ENCODE peak calls at places on chromosome 16, in seven cellular contexts. L, X, R, G, Z, H and Y are unnamed samples.

GRCh38 chr16:20901441-20902112 is 1.0 kb downstream of the LYRM1 start:
- DNase-seq in Z (no peak), X (no peak), G (peak), R (peak), H (peak), L (peak), Y (no peak)

GRCh38 chr16:70809392-70810060 is 8.6 kb upstream of the VAC14 start:
- DNase-seq in G (no peak), Z (peak), H (no peak), L (no peak), X (no peak), R (no peak), Y (no peak)

GRCh38 chr16:87582221-87582965 is 19.9 kb upstream of the JPH3 start:
- DNase-seq in H (no peak), G (no peak), R (no peak), Z (no peak), L (peak), X (no peak), Y (no peak)

GRCh38 chr16:48556913-48557351 is 53.0 kb downstream of the N4BP1 start:
- DNase-seq in X (no peak), L (no peak), R (no peak), H (peak), G (no peak), Z (no peak), Y (no peak)

GRCh38 chr16:11734025-11734652 is 8.5 kb downstream of the TXNDC11 start:
- DNase-seq in X (no peak), L (no peak), G (no peak), H (no peak), R (no peak), Z (no peak), Y (no peak)

GRCh38 chr16:66935319-66936011 is at the start of gene CES2:
- DNase-seq in Z (no peak), X (no peak), R (no peak), G (no peak), L (no peak), H (no peak), Y (no peak)

GRCh38 chr16:89565256-89565505 is 4.7 kb downstream of the RPL13 start:
- DNase-seq in Z (no peak), H (no peak), R (no peak), G (no peak), L (no peak), X (no peak), Y (no peak)

GRCh38 chr16:75559564-75560372 is 3.7 kb upstream of the TMEM231 start:
- DNase-seq in L (peak), R (no peak), H (no peak), G (no peak), X (no peak), Z (no peak), Y (no peak)

GRCh38 chr16:50593410-50594139 is 45.4 kb downstream of the NKD1 start:
- DNase-seq in X (peak), R (no peak), Z (no peak), L (peak), H (no peak), G (no peak), Y (no peak)

GRCh38 chr16:1194665-1195392 is 30.2 kb downstream of the TPSG1 start:
- DNase-seq in Z (no peak), G (no peak), R (no peak), L (peak), H (peak), X (no peak), Y (no peak)

GRCh38 chr16:70735141-70735979 is 49.5 kb upstream of the MTSS2 start:
- DNase-seq in Z (no peak), H (no peak), X (no peak), L (peak), G (no peak), R (no peak), Y (no peak)

GRCh38 chr16:17743158-17743557 is 272.4 kb upstream of the XYLT1 start:
- DNase-seq in L (no peak), R (no peak), X (no peak), H (no peak), Z (no peak), G (no peak), Y (no peak)

GRCh38 chr16:70692481-70693203 is 6.8 kb upstream of the MTSS2 start:
- DNase-seq in R (no peak), G (no peak), H (no peak), Z (no peak), X (no peak), L (no peak), Y (no peak)

GRCh38 chr16:85947511-85948509 is 48.8 kb downstream of the IRF8 start:
- DNase-seq in L (no peak), R (peak), G (no peak), Z (no peak), X (no peak), H (peak), Y (no peak)

GRCh38 chr16:12341423-12341822 is 364.9 kb downstream of the SNX29 start:
- DNase-seq in H (no peak), L (no peak), G (no peak), Z (no peak), R (no peak), X (no peak), Y (no peak)

GRCh38 chr16:58507963-58508670 is 7.2 kb upstream of the SETD6 start:
- DNase-seq in H (no peak), X (no peak), Z (no peak), L (no peak), G (no peak), R (no peak), Y (no peak)

GRCh38 chr16:1188781-1189189 is 35.9 kb downstream of the CACNA1H start:
- DNase-seq in L (peak), H (peak), X (peak), R (peak), G (no peak), Z (no peak), Y (no peak)

GRCh38 chr16:1545044-1545736 is 11.7 kb downstream of the TMEM204 start:
- DNase-seq in L (no peak), Z (no peak), R (no peak), G (no peak), H (no peak), X (no peak), Y (no peak)

GRCh38 chr16:30747331-30747730 is 894 bp upstream of the PHKG2 start:
- DNase-seq in X (no peak), L (no peak), R (no peak), Z (no peak), H (no peak), G (no peak), Y (no peak)

GRCh38 chr16:6280055-6280454 is 1052.6 kb upstream of the RBFOX1 start:
- DNase-seq in L (peak), Z (no peak), H (no peak), G (no peak), R (no peak), X (no peak), Y (no peak)

GRCh38 chr16:58499615-58500328 is at the start of gene NDRG4:
- DNase-seq in L (peak), Z (peak), G (peak), R (peak), H (peak), X (peak), Y (peak)

GRCh38 chr16:56930516-56931252 is 1.3 kb upstream of the HERPUD1 start:
- DNase-seq in G (no peak), R (no peak), Z (no peak), L (peak), H (no peak), X (no peak), Y (no peak)

GRCh38 chr16:12020007-12020406 is 43.5 kb downstream of the SNX29 start:
- DNase-seq in G (no peak), R (no peak), X (no peak), H (no peak), L (no peak), Z (no peak), Y (no peak)

GRCh38 chr16:11057696-11058345 is 113.5 kb downstream of the CLEC16A start:
- DNase-seq in R (no peak), H (no peak), X (no peak), L (no peak), G (no peak), Z (no peak), Y (no peak)